ENCODE peak calls at places on chromosome 19, in seven cellular contexts. M, D, C, G, S, V and K are unnamed samples.

GRCh38 chr19:30071871-30072270 is 129.8 kb downstream of the URI1 start:
- DNase-seq in M (no peak), D (no peak), C (peak), G (no peak), S (no peak), V (no peak), K (peak)

GRCh38 chr19:46428278-46429141 is at the start of gene PNMA8C:
- DNase-seq in M (peak), D (peak), C (peak), G (peak), S (peak), V (peak), K (peak)

GRCh38 chr19:42317535-42317934 is 4.4 kb downstream of the TMEM145 start:
- DNase-seq in M (no peak), D (no peak), C (no peak), G (no peak), S (no peak), V (no peak), K (no peak)

GRCh38 chr19:3162418-3163229 is 15.9 kb upstream of the S1PR4 start:
- DNase-seq in M (no peak), D (peak), C (no peak), G (no peak), S (no peak), V (no peak), K (peak)

GRCh38 chr19:52343548-52343947 is 7.5 kb downstream of the ZNF610 start:
- DNase-seq in M (peak), D (peak), C (no peak), G (no peak), S (no peak), V (no peak), K (peak)

GRCh38 chr19:2332341-2333026 is 4.0 kb downstream of the SPPL2B start:
- DNase-seq in M (no peak), D (no peak), C (no peak), G (no peak), S (no peak), V (peak), K (no peak)

GRCh38 chr19:42111811-42112210 is 20.4 kb downstream of the POU2F2 start:
- DNase-seq in M (no peak), D (no peak), C (no peak), G (peak), S (no peak), V (no peak), K (no peak)

GRCh38 chr19:30070970-30071632 is 129.1 kb downstream of the URI1 start:
- DNase-seq in M (no peak), D (no peak), C (peak), G (no peak), S (no peak), V (no peak), K (peak)

GRCh38 chr19:3508771-3509535 is 2.8 kb downstream of the FZR1 start:
- DNase-seq in M (no peak), D (no peak), C (no peak), G (no peak), S (no peak), V (no peak), K (no peak)

GRCh38 chr19:7348587-7349230 is at the start of gene ARHGEF18:
- DNase-seq in M (no peak), D (no peak), C (peak), G (no peak), S (peak), V (peak), K (peak)

GRCh38 chr19:5434970-5435641 is 20.1 kb upstream of the ZNRF4 start:
- DNase-seq in M (no peak), D (peak), C (no peak), G (peak), S (no peak), V (no peak), K (no peak)

GRCh38 chr19:51375504-51376221 is 3.2 kb upstream of the NKG7 start:
- DNase-seq in M (no peak), D (no peak), C (no peak), G (no peak), S (no peak), V (no peak), K (no peak)

GRCh38 chr19:5697890-5698634 is 8.0 kb downstream of the RPL36 start:
- DNase-seq in M (no peak), D (no peak), C (no peak), G (no peak), S (no peak), V (no peak), K (no peak)

GRCh38 chr19:41225238-41226052 is 6.4 kb downstream of the AXL start:
- DNase-seq in M (peak), D (peak), C (no peak), G (peak), S (peak), V (no peak), K (peak)

GRCh38 chr19:35106291-35106583 is 9.4 kb upstream of the FXYD3 start:
- DNase-seq in M (no peak), D (no peak), C (no peak), G (no peak), S (no peak), V (no peak), K (no peak)

GRCh38 chr19:8831373-8831772 is 731 bp downstream of the ZNF558 start:
- DNase-seq in M (peak), D (no peak), C (no peak), G (peak), S (no peak), V (no peak), K (no peak)

GRCh38 chr19:19515764-19516519 is at the start of gene NDUFA13:
- DNase-seq in M (peak), D (peak), C (peak), G (peak), S (peak), V (peak), K (peak)
- TF ChIP-seq CTCF in M (peak), D (no peak), C (no peak), G (no peak), S (no peak), V (no peak), K (no peak)

DNA sequence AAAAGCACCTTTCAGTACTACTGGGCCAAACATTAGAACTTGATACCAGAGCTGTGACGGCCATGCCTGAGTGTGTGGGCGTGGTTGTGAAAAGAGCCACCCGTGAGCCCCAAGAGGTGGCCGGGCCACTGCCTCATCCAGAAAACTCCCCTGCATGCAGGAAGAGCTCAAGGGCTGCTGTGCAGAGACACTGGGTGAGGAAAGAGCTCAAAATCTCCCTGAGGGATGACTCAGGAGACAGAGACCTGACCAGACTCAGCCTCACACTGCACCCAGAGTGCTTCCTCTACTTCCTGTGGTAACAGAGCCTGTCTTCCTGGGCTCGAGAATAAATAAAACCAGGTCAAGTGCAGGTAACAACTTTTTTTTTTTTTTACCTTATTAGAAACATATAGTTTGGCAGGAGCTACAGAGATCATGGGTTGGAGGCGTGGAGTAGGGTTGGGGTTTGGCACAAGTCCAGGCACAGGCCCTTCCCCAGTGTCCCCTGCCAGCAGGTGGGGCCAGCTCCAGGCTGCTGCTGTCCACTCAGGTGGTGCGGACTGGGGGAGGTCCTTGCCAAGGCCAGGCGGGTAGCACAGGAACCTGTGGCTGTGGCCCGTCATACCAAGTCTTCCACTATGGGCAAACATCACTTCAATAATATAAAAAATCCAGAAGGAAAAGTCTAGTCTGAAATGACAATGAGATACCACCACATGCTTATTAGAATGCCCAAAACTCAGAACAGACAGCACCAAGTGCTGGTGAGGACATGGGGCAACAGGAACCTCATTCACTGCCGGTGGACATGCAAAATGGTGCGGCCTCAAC is 25.5 kb downstream of the ELL start:
- DNase-seq in M (no peak), D (peak), C (peak), G (peak), S (peak), V (peak), K (peak)
- TF ChIP-seq CTCF in M (no peak), D (no peak), C (no peak), G (no peak), S (no peak), V (no peak), K (peak)

GRCh38 chr19:23273022-23273593 is 22.9 kb upstream of the ZNF724 start:
- DNase-seq in M (peak), D (no peak), C (no peak), G (no peak), S (no peak), V (no peak), K (no peak)

GRCh38 chr19:23273594-23274412 is 23.6 kb upstream of the ZNF724 start:
- DNase-seq in M (peak), D (peak), C (peak), G (peak), S (no peak), V (peak), K (peak)
- TF ChIP-seq CTCF in M (no peak), D (no peak), C (no peak), G (no peak), S (no peak), V (no peak), K (no peak)

DNA sequence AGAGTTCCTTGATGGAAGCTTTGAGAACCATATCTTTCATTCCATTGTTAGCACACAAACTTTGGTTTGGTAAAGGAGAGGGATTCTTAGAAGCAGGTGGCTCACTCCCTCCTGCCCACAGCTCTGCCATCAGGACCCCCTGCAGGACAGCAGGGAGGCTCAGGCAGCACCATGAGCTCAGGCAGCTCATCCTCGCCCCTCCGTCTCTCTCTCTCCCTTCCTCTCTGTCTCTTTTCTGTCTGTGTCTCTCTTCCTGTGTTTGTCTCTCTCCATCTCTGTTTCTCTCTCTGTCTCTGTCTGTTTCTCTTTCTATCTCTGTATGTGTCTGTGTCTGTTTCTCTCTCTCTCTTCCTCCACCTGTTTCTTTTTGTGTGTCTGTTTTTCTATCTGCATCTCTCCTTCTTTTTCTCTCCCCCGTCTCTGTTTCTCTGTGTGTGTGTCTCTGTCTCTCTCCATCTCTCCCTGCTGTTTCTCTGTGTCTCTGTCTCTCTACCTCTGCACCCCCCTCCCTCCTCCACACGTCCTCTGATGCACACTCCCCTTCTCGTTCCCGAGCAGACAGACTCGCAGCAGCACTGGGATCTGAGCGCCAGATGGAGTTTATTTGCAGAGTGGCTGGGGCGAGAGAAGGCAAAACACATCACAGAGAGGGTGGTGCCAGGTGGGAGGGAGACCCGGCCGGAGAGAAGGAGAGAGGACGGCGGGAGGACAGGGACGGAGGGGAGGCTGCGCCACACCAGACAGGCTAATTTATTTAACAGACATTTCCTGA is 8.7 kb downstream of the SBK2 start:
- DNase-seq in M (no peak), D (no peak), C (no peak), G (no peak), S (no peak), V (no peak), K (no peak)
- TF ChIP-seq CTCF in M (no peak), D (no peak), C (no peak), G (peak), S (no peak), V (no peak), K (no peak)

DNA sequence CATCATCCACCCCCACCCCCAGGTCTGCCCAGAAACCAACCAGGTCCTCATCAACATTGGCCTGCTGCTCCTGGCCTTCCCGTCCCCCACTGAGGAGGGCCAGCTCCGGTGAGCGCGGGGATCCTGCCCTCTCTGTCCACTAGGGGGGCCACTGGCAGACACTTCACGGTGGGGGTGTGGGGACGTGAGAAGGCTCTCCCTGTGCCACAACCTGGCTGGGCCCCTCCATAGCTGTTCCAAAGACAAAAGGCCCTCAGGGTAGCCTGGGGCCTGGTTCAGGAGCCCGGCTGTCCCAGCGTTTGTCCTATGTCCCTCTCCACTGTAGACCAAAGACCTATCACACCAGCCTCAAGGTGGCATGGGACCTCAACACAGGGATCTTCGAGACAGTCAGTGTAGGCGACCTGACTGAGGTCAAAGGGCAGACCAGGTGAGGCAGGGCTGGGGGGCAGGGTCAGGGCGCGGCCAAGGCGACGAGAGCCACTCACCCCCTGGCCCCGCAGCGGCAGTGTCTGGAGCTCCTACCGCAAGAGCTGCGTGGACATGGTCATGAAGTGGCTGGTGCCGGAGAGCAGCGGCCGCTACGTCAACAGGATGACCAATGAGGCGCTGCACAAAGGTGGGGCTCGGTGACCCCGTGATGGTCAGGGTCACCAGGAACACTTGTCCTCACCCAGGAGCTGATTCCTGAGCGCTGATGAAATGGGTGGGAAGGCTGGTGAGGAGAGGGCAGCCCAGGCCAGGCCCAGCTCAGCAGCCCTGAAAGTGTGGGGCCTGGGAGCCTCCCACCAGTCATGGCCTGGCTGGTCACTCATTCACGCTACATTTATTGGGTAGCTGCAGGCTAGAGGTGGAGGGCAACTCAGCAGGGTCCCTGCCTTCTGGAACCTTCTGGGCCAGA is 7.9 kb downstream of the DCAF15 start:
- DNase-seq in M (peak), D (no peak), C (no peak), G (no peak), S (no peak), V (no peak), K (no peak)
- TF ChIP-seq CTCF in M (peak), D (peak), C (peak), G (peak), S (peak), V (peak), K (peak)

GRCh38 chr19:10708261-10708660 is 7.0 kb downstream of the QTRT1 start:
- DNase-seq in M (no peak), D (no peak), C (no peak), G (no peak), S (no peak), V (no peak), K (no peak)
- TF ChIP-seq CTCF in M (no peak), D (no peak), C (no peak), G (no peak), S (no peak), V (no peak), K (no peak)

DNA sequence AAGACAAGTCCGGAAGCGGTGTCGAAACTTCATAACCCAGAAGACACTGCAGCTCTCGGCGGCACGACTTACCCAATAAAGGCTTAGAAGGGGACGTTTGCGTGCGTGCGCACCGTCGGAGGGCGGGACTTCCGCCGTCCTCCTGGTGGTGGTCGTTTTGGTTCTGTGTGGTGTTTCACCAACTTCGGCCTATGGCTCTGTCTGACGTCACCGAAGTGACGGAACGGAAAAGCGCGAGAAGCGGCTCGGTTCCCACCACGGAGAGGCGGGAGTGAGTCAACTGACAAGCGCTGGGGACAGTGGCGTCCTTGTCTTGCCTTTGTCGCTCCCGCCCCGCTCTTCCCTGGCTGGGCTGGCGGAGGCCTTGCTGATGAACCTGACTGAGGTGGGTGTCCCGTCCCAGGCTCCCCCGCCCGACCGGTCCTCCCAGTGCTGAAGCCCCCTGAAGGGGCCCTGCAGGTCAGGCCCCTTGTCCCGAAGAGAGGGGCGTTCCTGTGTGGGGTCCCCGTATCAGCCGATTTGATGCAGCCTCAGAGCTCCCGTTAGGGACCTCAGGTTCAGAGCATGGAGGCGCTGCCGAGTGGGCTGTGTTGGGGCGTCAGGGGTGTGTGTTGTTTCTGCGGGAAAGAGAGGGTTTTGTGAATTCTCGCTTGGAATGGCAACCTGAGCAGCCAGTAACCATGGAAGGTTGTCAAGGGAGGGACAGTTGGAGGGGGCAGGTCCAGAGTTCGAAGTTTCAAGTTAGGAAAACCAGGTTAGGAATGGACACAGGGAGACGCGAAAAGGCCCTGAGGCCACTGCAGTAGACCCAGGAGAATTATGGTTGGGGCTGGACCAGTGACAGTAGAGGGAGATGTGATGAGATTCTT is at the start of gene ZNF548:
- DNase-seq in M (peak), D (peak), C (peak), G (peak), S (peak), V (peak), K (peak)
- TF ChIP-seq CTCF in M (peak), D (peak), C (peak), G (no peak), S (no peak), V (no peak), K (no peak)

GRCh38 chr19:12773571-12773970 is 1.8 kb downstream of the HOOK2 start:
- DNase-seq in M (no peak), D (peak), C (no peak), G (no peak), S (no peak), V (no peak), K (no peak)
- TF ChIP-seq CTCF in M (peak), D (peak), C (no peak), G (peak), S (no peak), V (no peak), K (no peak)